ENCODE peak calls at places on chromosomes 6 and 20, in four cellular contexts. G is HL-60, F is GM12891, C is GM12878. J is an unnamed sample.

GRCh38 chr6:47292027-47292426 is 17.7 kb downstream of the TNFRSF21 start:
- DNase-seq in F (no peak), G (no peak), C (no peak), J (no peak)

GRCh38 chr6:139531148-139531547 is 156.7 kb upstream of the CITED2 start:
- DNase-seq in F (no peak), G (no peak), C (no peak), J (peak; percentile 78)

GRCh38 chr20:46700481-46700880 is 9.0 kb upstream of the SLC2A10 start:
- DNase-seq in C (no peak), G (no peak), F (no peak), J (no peak)

GRCh38 chr6:157981395-157982296 is at the start of gene SYNJ2:
- DNase-seq in F (peak; percentile 67), G (peak; percentile 57), C (no peak), J (peak; percentile 93)

GRCh38 chr20:41316602-41317535 is 662 bp downstream of the ZHX3 start:
- DNase-seq in C (no peak), G (peak; percentile 49), F (peak; percentile 79), J (peak; percentile 91)

GRCh38 chr6:2721219-2721618 is 29.5 kb downstream of the MYLK4 start:
- DNase-seq in G (no peak), F (no peak), C (no peak), J (peak; percentile 54)

GRCh38 chr20:32028647-32029372 is 18.6 kb downstream of the CCM2L start:
- DNase-seq in F (no peak), G (no peak), C (no peak), J (no peak)

GRCh38 chr20:20317195-20318113 is 50.5 kb upstream of the INSM1 start:
- DNase-seq in C (peak; percentile 32), G (peak; percentile 49), F (no peak), J (no peak)

GRCh38 chr20:5642155-5642981 is 107.8 kb upstream of the SHLD1 start:
- DNase-seq in G (no peak), F (no peak), C (no peak), J (no peak)

GRCh38 chr20:62493253-62493885 is 17.6 kb upstream of the GATA5 start:
- DNase-seq in F (no peak), G (no peak), C (no peak), J (no peak)

GRCh38 chr6:157272866-157273755 is 50.2 kb downstream of the TMEM242 start:
- DNase-seq in C (no peak), G (no peak), F (no peak), J (peak; percentile 25)

GRCh38 chr6:90982051-90982450 is 395.2 kb upstream of the MAP3K7 start:
- DNase-seq in C (no peak), G (no peak), F (no peak), J (peak; percentile 1)

GRCh38 chr6:16324622-16325225 is 86.3 kb downstream of the GMPR start:
- DNase-seq in G (no peak), F (no peak), C (no peak), J (no peak)

GRCh38 chr6:108737594-108738546 is 110.4 kb upstream of the ARMC2 start:
- DNase-seq in F (no peak), G (no peak), C (no peak), J (peak; percentile 84)

GRCh38 chr6:129206761-129207330 is 323.9 kb downstream of the LAMA2 start:
- DNase-seq in G (no peak), F (no peak), C (no peak), J (no peak)

GRCh38 chr6:149060300-149060984 is 257.1 kb upstream of the TAB2 start:
- DNase-seq in F (no peak), G (no peak), C (peak; percentile 90), J (no peak)

GRCh38 chr6:133631421-133631820 is 257.5 kb upstream of the TCF21 start:
- DNase-seq in G (no peak), F (no peak), C (no peak), J (no peak)

GRCh38 chr6:27161946-27162603 is 85.4 kb upstream of the PRSS16 start:
- DNase-seq in F (no peak), G (no peak), C (no peak), J (peak; percentile 86)

GRCh38 chr6:105587349-105588115 is 184.7 kb upstream of the PREP start:
- DNase-seq in G (no peak), F (no peak), C (no peak), J (no peak)

GRCh38 chr6:88238065-88238464 is 71.9 kb upstream of the CNR1 start:
- DNase-seq in G (no peak), C (peak; percentile 33), F (peak; percentile 15), J (no peak)

GRCh38 chr6:19945843-19946358 is 108.7 kb downstream of the ID4 start:
- DNase-seq in C (no peak), G (no peak), F (no peak), J (no peak)

GRCh38 chr20:44644384-44645131 is 6.9 kb downstream of the ADA start:
- DNase-seq in G (no peak), C (peak; percentile 70), F (no peak), J (no peak)

GRCh38 chr20:21464916-21465315 is 48.9 kb downstream of the NKX2-2 start:
- DNase-seq in C (no peak), G (no peak), F (no peak), J (no peak)

GRCh38 chr6:3721810-3722209 is 29.7 kb downstream of the PXDC1 start:
- DNase-seq in C (no peak), G (no peak), F (no peak), J (no peak)

GRCh38 chr6:105618247-105618646 is 215.4 kb upstream of the PREP start:
- DNase-seq in G (no peak), F (no peak), C (no peak), J (no peak)

GRCh38 chr20:53943522-53944291 is 126.7 kb downstream of the BCAS1 start:
- DNase-seq in G (no peak), C (no peak), F (no peak), J (peak; percentile 55)

GRCh38 chr20:37364927-37365272 is 19.0 kb downstream of the SRC start:
- DNase-seq in G (no peak), F (no peak), C (no peak), J (no peak)

GRCh38 chr20:37366749-37367148 is 20.8 kb downstream of the SRC start:
- DNase-seq in F (no peak), C (no peak), G (no peak), J (no peak)

GRCh38 chr20:37364013-37364926 is 18.3 kb downstream of the SRC start:
- DNase-seq in G (no peak), F (no peak), C (no peak), J (no peak)

GRCh38 chr20:37363221-37364012 is 17.5 kb downstream of the SRC start:
- DNase-seq in F (no peak), G (no peak), C (no peak), J (no peak)

DNA sequence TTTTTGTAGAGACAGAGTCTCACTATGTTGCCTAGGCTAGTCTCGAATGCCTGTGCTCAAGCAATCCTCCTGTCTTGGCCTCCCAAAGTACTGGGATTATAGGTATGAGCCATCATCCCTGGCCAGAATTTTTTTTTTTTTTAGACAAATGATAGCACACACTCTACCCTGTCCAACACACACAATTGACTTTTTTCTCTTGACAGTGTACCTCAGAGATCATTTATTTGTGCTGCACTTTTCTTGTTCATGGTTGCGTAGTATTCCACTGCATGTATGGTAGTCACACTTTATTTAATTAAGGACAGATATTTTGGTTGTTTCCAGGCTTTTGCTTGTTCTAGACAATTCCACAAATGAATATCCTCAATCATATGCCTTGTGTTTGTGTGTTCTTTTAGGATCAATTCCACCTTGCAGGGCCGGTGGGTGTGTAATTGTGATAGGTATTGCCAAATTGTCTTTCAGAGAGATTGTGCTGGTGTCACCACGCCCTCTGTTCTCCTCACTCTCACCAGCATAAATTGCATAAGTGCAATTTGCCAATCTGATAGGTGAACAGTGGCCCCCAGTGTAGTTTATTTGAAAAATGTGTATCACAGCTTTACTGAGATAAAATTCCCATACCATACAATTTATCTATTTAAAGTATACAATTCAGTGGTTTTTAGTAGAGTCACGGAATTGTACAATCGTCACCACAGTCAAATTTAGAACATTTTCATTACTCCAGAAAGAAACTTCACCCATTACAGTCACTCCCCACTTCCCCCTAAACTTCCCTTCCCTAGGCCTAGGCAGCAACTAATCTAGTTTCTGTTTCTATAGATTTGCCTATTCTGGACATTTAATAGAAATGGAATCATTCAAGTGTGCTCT is 20.1 kb downstream of the SRC start:
- DNase-seq in C (peak; percentile 90), F (no peak), G (peak; percentile 71), J (no peak)
- TF ChIP-seq SPI1 in C (peak; percentile 87), F (peak; percentile 90), G (peak; percentile 74), J (no peak)

GRCh38 chr6:28335040-28335563 is 846 bp downstream of the ZSCAN31 start:
- DNase-seq in G (no peak), C (no peak), F (no peak), J (peak; percentile 80)

GRCh38 chr6:28334272-28335039 is 1.5 kb downstream of the ZSCAN31 start:
- DNase-seq in C (no peak), F (no peak), G (no peak), J (no peak)

GRCh38 chr6:28335564-28336283 is at the start of gene ZSCAN31:
- DNase-seq in G (peak; percentile 96), C (peak; percentile 73), F (peak; percentile 44), J (peak; percentile 99)

GRCh38 chr6:28333047-28333446 is 2.9 kb downstream of the ZSCAN31 start:
- DNase-seq in G (no peak), F (no peak), C (no peak), J (no peak)

GRCh38 chr6:28333599-28334018 is 2.3 kb downstream of the ZSCAN31 start:
- DNase-seq in G (no peak), C (no peak), F (no peak), J (no peak)
- TF ChIP-seq SPI1 in G (peak; percentile 25), C (no peak), F (no peak), J (peak; percentile 74)

GRCh38 chr6:150617496-150618460 is 18.1 kb downstream of the PLEKHG1 start:
- DNase-seq in G (no peak), F (no peak), C (no peak), J (no peak)
- TF ChIP-seq SPI1 in G (no peak), F (no peak), C (no peak), J (no peak)

GRCh38 chr20:35093245-35093884 is 758 bp upstream of the TRPC4AP start:
- DNase-seq in C (no peak), G (peak; percentile 60), F (no peak), J (no peak)

GRCh38 chr20:35087355-35087754 is 5.3 kb downstream of the TRPC4AP start:
- DNase-seq in G (no peak), C (no peak), F (no peak), J (no peak)

GRCh38 chr20:35088231-35088794 is 4.3 kb downstream of the TRPC4AP start:
- DNase-seq in C (no peak), G (no peak), F (no peak), J (no peak)

GRCh38 chr20:35091808-35092523 is 641 bp downstream of the TRPC4AP start:
- DNase-seq in F (no peak), C (no peak), G (no peak), J (peak; percentile 41)

DNA sequence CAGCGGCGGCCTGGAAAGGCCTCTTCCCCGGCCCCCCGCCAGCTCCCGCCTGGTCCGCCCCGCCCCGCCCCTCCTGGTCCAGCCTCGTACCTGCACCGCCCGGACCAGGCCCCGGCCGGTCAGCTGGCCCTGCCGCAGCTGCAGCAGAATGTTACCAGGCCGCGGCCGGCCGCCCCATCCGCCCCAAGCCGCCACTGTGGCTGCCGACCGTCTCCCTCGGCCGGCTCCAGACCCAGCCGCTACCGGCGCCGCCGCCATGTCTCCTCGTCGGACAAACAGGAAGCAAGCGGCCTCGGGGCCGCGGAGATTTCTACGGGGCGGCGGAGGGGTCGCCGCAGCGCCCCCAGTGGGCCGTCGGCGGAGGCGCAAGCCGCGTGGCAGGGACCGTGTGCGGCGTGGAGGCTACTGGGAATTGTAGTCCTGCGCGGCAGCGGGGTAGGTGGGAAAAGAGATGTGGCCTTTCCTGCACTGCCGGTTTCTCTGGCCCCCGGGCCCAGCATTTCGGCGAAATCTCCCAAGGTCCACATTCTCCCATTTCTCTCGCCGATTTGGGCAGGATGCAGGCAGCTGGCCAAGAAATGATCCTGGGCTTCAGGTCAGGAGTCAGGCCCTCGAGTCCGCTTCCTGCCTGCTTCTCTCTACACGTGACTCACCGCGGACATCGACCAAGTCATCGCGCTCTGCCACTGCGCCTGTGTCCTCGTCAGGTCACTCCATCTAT is at the start of gene TRPC4AP:
- DNase-seq in G (peak; percentile 79), F (peak; percentile 81), C (peak; percentile 57), J (peak; percentile 88)
- TF ChIP-seq SPI1 in G (no peak), F (no peak), C (no peak), J (peak; percentile 22)